ENCODE peak calls at places on chromosomes 16 and 17, in ten cellular contexts. C is transverse colon, A is SK-N-SH, N is sigmoid colon, Q is A549, P is HepG2, B is H1, K is suprapubic skin, R is ovary, L is tibial nerve. S is an unnamed sample.
A peak's percentile ranks its signal among the peaks of the same experiment; 100 is the strongest.

GRCh38 chr16:80084614-80085013 is 456.2 kb upstream of the DYNLRB2 start:
- DNase-seq in C (peak; percentile 27), A (no peak), N (peak; percentile 82), Q (peak; percentile 75), P (peak; percentile 41), B (peak; percentile 56), K (peak; percentile 62), R (peak; percentile 67), L (no peak), S (peak; percentile 51)

GRCh38 chr17:42484304-42484703 is 25.6 kb downstream of the ATP6V0A1 start:
- DNase-seq in C (peak; percentile 41), A (no peak), N (no peak), Q (no peak), P (peak; percentile 99), B (no peak), K (no peak), R (no peak), L (no peak), S (no peak)

GRCh38 chr17:43140396-43141332 is 15.5 kb upstream of the BRCA1 start:
- DNase-seq in C (no peak), A (no peak), N (peak; percentile 35), Q (no peak), P (no peak), B (no peak), K (no peak), R (no peak), L (no peak), S (no peak)

GRCh38 chr16:66800856-66801255 is 528 bp downstream of the TERB1 start:
- DNase-seq in C (no peak), A (peak; percentile 20), N (no peak), Q (no peak), P (no peak), B (no peak), K (no peak), R (no peak), L (no peak), S (no peak)

GRCh38 chr16:2587891-2588565 is 50.2 kb downstream of the PDPK1 start:
- DNase-seq in C (no peak), A (no peak), N (peak; percentile 57), Q (no peak), P (no peak), B (no peak), K (no peak), R (no peak), L (no peak), S (no peak)

GRCh38 chr17:3544365-3544764 is 13.2 kb downstream of the TRPV3 start:
- DNase-seq in C (no peak), A (no peak), N (no peak), Q (no peak), P (no peak), B (no peak), K (no peak), R (no peak), L (no peak), S (no peak)

GRCh38 chr16:6804461-6804860 is 528.2 kb upstream of the RBFOX1 start:
- DNase-seq in C (no peak), A (no peak), N (no peak), Q (no peak), P (no peak), B (no peak), K (no peak), R (no peak), L (no peak), S (no peak)

GRCh38 chr17:13777003-13777402 is 175.3 kb upstream of the HS3ST3A1 start:
- DNase-seq in C (no peak), A (no peak), N (no peak), Q (no peak), P (no peak), B (no peak), K (no peak), R (peak; percentile 30), L (no peak), S (no peak)

GRCh38 chr17:62862251-62862650 is 54.1 kb upstream of the MARCHF10 start:
- DNase-seq in C (no peak), A (no peak), N (no peak), Q (no peak), P (no peak), B (peak; percentile 8), K (no peak), R (no peak), L (no peak), S (no peak)

GRCh38 chr17:14310584-14310983 is 9.7 kb downstream of the HS3ST3B1 start:
- DNase-seq in C (no peak), A (no peak), N (no peak), Q (no peak), P (no peak), B (peak; percentile 45), K (peak; percentile 66), R (no peak), L (no peak), S (no peak)

GRCh38 chr16:85253127-85253941 is 141.1 kb upstream of the CIBAR2 start:
- DNase-seq in C (peak; percentile 55), A (peak; percentile 93), N (peak; percentile 78), Q (peak; percentile 51), P (peak; percentile 31), B (peak; percentile 95), K (no peak), R (no peak), L (no peak), S (peak; percentile 70)

GRCh38 chr17:77455111-77455877 is 314.5 kb downstream of the SEC14L1 start:
- DNase-seq in C (no peak), A (no peak), N (no peak), Q (no peak), P (peak; percentile 69), B (no peak), K (no peak), R (no peak), L (peak; percentile 51), S (no peak)
- TF ChIP-seq EP300 in C (no peak), A (no peak), N (no peak), Q (no peak), P (no peak), B (no peak), K (no peak), R (no peak), L (peak; percentile 62), S (no peak)

GRCh38 chr16:51151435-51151950 is 423 bp upstream of the SALL1 start:
- DNase-seq in C (peak; percentile 23), A (peak; percentile 81), N (no peak), Q (peak; percentile 15), P (peak; percentile 86), B (peak; percentile 82), K (no peak), R (peak; percentile 80), L (no peak), S (peak; percentile 39)

GRCh38 chr16:51152691-51153261 is 1.7 kb upstream of the SALL1 start:
- DNase-seq in C (no peak), A (peak; percentile 42), N (no peak), Q (no peak), P (no peak), B (peak; percentile 78), K (no peak), R (no peak), L (no peak), S (no peak)

GRCh38 chr16:51153275-51153991 is 2.4 kb upstream of the SALL1 start:
- DNase-seq in C (no peak), A (peak; percentile 35), N (no peak), Q (no peak), P (no peak), B (peak; percentile 63), K (no peak), R (peak; percentile 20), L (no peak), S (no peak)

GRCh38 chr16:51150894-51151320 is at the start of gene SALL1:
- DNase-seq in C (no peak), A (no peak), N (no peak), Q (no peak), P (no peak), B (peak; percentile 54), K (no peak), R (peak; percentile 42), L (no peak), S (no peak)

DNA sequence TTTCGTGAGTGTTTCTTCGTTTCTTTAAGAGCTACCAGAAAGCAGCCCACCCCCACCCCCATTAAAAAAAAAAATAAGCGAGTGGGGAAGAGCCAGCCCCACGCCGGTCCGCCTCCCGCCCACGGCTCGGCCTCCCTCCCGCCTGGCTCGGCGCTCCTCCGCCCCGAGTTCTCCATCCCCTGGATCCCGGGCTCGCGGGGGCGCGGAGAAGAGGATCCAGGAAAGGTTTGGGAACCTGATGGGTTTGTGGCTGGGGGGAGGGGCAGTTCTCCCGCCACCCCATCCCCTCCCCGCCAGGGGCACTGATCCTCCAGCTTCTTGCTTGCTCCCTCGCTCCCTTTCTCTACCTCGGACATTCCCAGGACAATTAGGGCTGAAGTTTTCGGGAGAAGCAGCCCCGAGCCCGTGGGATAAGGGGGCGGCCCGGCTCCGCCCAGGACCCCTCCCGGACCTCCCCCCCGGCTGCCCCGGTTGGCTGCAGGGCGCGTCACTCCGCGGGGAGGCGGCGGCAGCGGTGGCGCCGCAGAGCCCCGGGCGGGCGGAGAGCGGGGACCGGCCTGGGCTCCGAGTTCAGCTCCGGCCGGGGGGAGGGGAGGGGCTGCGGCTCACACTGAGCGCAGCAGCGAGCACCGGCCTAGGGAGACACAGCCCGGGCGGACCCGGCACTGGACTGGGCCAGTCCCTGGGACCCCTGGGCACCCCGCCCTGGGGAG is 1.0 kb upstream of the SALL1 start:
- DNase-seq in C (peak; percentile 33), A (peak; percentile 74), N (no peak), Q (peak; percentile 16), P (peak; percentile 79), B (peak; percentile 91), K (no peak), R (peak; percentile 92), L (no peak), S (peak; percentile 34)
- TF ChIP-seq EP300 in C (no peak), A (no peak), N (no peak), Q (no peak), P (no peak), B (no peak), K (no peak), R (no peak), L (no peak), S (no peak)

DNA sequence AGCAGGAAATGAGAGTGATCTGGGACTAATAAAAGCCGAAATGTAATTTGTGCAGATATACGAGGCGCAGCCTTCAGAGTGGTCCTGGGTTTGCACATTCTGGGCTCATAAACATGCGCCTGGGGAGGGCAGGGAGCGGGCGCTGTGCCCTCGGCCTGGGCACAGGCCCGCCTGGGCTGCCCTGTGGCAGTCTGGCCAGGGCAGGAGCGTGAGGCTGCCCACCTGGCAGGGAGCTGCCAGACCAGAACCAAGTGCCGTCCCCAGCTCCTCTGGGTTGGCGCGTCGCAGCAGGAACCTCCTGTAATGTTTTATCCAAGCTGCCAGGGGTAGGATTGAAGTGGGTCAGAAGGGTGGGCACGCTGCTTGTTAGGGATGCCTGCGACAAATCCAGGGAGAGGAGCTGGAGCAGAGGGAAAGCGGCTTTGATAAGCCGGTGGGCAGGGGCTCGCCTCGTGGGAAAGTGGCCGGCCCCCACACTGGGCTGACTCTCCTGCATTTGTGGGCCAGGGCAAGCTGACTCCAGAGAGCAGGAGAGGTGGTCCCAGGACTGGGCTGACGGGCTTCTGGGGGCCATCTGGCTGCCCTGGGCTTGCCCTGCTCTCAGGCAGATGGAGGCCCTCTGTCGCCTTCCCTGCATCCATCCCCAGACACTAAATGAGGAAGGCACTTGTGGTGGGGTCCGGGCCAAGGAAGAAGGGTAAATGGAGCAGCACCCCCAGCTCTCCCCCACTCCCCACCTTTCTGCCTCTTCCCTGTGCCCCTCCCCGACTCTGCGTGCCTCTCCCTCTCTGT is 45.9 kb downstream of the SREBF1 start:
- DNase-seq in C (no peak), A (peak; percentile 76), N (no peak), Q (no peak), P (no peak), B (no peak), K (no peak), R (no peak), L (no peak), S (no peak)
- TF ChIP-seq EP300 in C (no peak), A (peak; percentile 95), N (no peak), Q (no peak), P (no peak), B (no peak), K (no peak), R (no peak), L (no peak), S (no peak)

GRCh38 chr17:72927146-72927545 is 165.3 kb downstream of the SLC39A11 start:
- DNase-seq in C (no peak), A (no peak), N (no peak), Q (no peak), P (no peak), B (no peak), K (no peak), R (no peak), L (no peak), S (no peak)
- TF ChIP-seq EP300 in C (no peak), A (no peak), N (no peak), Q (no peak), P (no peak), B (no peak), K (no peak), R (no peak), L (no peak), S (no peak)

S was measured in stomach.